ENCODE peak calls at places on chromosomes 16 and 17, in six cellular contexts. D is naive B cell, U is KG1, V is T-helper 1 cell, N is amniotic stem cell, L is MCF 10A. Q is an unnamed sample.

GRCh38 chr16:3509470-3509928 is 8.7 kb downstream of the CLUAP1 start:
- DNase-seq in D (no peak), U (no peak), V (peak), N (no peak), L (peak), Q (no peak)

GRCh38 chr17:49707246-49707607 is 537 bp downstream of the SLC35B1 start:
- DNase-seq in D (no peak), U (no peak), V (no peak), N (no peak), L (no peak), Q (no peak)

GRCh38 chr17:83128306-83129240 is 49.2 kb downstream of the METRNL start:
- DNase-seq in D (no peak), U (no peak), V (no peak), N (no peak), L (no peak), Q (no peak)

GRCh38 chr17:6421700-6422604 is 13.0 kb downstream of the AIPL1 start:
- DNase-seq in D (peak), U (no peak), V (peak), N (peak), L (peak), Q (peak)

GRCh38 chr16:85878875-85879274 is 20.1 kb upstream of the IRF8 start:
- DNase-seq in D (no peak), U (no peak), V (no peak), N (no peak), L (peak), Q (no peak)

GRCh38 chr17:19004601-19005441 is at the start of gene FAM83G:
- DNase-seq in D (peak), U (no peak), V (peak), N (peak), L (peak), Q (peak)

GRCh38 chr17:64377769-64378282 is 12.8 kb downstream of the PECAM1 start:
- DNase-seq in D (no peak), U (no peak), V (no peak), N (no peak), L (peak), Q (no peak)

GRCh38 chr17:66605561-66605960 is 229.4 kb upstream of the CACNG5 start:
- DNase-seq in D (no peak), U (no peak), V (no peak), N (no peak), L (no peak), Q (no peak)

GRCh38 chr16:4290236-4290830 is 17.5 kb upstream of the TFAP4 start:
- DNase-seq in D (no peak), U (no peak), V (no peak), N (peak), L (peak), Q (peak)

GRCh38 chr16:28292731-28293588 is 635 bp downstream of the SBK1 start:
- DNase-seq in D (peak), U (no peak), V (no peak), N (no peak), L (no peak), Q (no peak)

GRCh38 chr17:69357701-69358100 is 30.8 kb upstream of the ABCA5 start:
- DNase-seq in D (no peak), U (no peak), V (no peak), N (no peak), L (peak), Q (no peak)

GRCh38 chr16:15509593-15510520 is 75.5 kb downstream of the BMERB1 start:
- DNase-seq in D (no peak), U (no peak), V (no peak), N (no peak), L (no peak), Q (no peak)